ENCODE peak calls at places on chromosomes 11 and 22, in seven cellular contexts. O is AG04450, K is brain microvascular endothelial cell, L is RWPE1, A is pancreas, M is sigmoid colon, F is progenitor cell of endocrine pancreas. W is an unnamed sample.
A peak's percentile ranks its signal among the peaks of the same experiment; 100 is the strongest.

GRCh38 chr11:118438314-118438931 is 2.1 kb downstream of the KMT2A start:
- DNase-seq in M (peak; percentile 72), K (peak; percentile 87), L (peak; percentile 56), A (no peak), O (peak; percentile 57), F (no peak), W (peak; percentile 49)

GRCh38 chr11:1227551-1228182 is 4.8 kb downstream of the MUC5B start:
- DNase-seq in K (no peak), A (peak; percentile 56), O (no peak), M (peak; percentile 59), F (no peak), L (no peak), W (no peak)

GRCh38 chr11:119742263-119742861 is 13.4 kb upstream of the NECTIN1 start:
- DNase-seq in K (no peak), F (peak; percentile 37), O (no peak), M (no peak), A (peak; percentile 57), L (no peak), W (no peak)

GRCh38 chr22:44020981-44021380 is 3.1 kb upstream of the PARVB start:
- DNase-seq in O (no peak), A (no peak), L (no peak), M (no peak), F (no peak), K (no peak), W (no peak)

GRCh38 chr11:4891996-4892640 is 10.4 kb downstream of the OR51T1 start:
- DNase-seq in K (peak; percentile 76), O (peak; percentile 77), A (no peak), L (peak; percentile 34), M (no peak), F (no peak), W (no peak)

GRCh38 chr11:115418081-115418480 is 86.1 kb downstream of the CADM1 start:
- DNase-seq in K (no peak), F (no peak), L (no peak), A (no peak), M (no peak), O (no peak), W (no peak)

GRCh38 chr22:27323646-27324045 is 477.9 kb downstream of the MN1 start:
- DNase-seq in M (no peak), F (no peak), L (no peak), K (no peak), A (no peak), O (no peak), W (no peak)

GRCh38 chr11:9120659-9121350 is 29.4 kb upstream of the SCUBE2 start:
- DNase-seq in O (no peak), M (no peak), L (no peak), F (no peak), K (no peak), A (no peak), W (no peak)

GRCh38 chr11:106644824-106645223 is 373.5 kb downstream of the GUCY1A2 start:
- DNase-seq in F (no peak), K (peak; percentile 51), O (no peak), M (no peak), L (no peak), A (no peak), W (no peak)

GRCh38 chr11:122127020-122127419 is 11.0 kb upstream of the BLID start:
- DNase-seq in F (no peak), A (no peak), K (no peak), O (no peak), M (no peak), L (no peak), W (no peak)

GRCh38 chr11:3137486-3138177 is 27.5 kb downstream of the OSBPL5 start:
- DNase-seq in F (no peak), A (no peak), K (no peak), L (no peak), O (no peak), M (peak; percentile 57), W (no peak)

GRCh38 chr11:107591098-107591445 is at the start of gene ELMOD1:
- DNase-seq in A (peak; percentile 77), M (peak; percentile 73), K (peak; percentile 24), F (peak; percentile 63), L (peak; percentile 59), O (no peak), W (no peak)

GRCh38 chr11:5679811-5680210 is 5.1 kb downstream of the TRIM5 start:
- DNase-seq in F (no peak), M (no peak), A (no peak), K (no peak), L (no peak), O (no peak), W (no peak)

GRCh38 chr22:38513063-38513462 is 7.0 kb upstream of the DDX17 start:
- DNase-seq in F (no peak), A (no peak), O (no peak), K (no peak), M (no peak), L (no peak), W (peak; percentile 20)

GRCh38 chr11:69744435-69744834 is 30.7 kb downstream of the FGF4 start:
- DNase-seq in A (no peak), O (peak; percentile 37), M (no peak), L (peak; percentile 13), F (no peak), K (peak; percentile 70), W (no peak)

GRCh38 chr22:40690370-40690769 is 11.1 kb downstream of the MCHR1 start:
- DNase-seq in O (no peak), A (no peak), K (no peak), F (no peak), L (no peak), M (no peak), W (no peak)

GRCh38 chr22:44085743-44086741 is 61.9 kb downstream of the PARVB start:
- DNase-seq in A (no peak), K (peak; percentile 18), F (no peak), L (peak; percentile 54), O (no peak), M (peak; percentile 90), W (no peak)

GRCh38 chr22:26393929-26394328 is 35.1 kb upstream of the ASPHD2 start:
- DNase-seq in F (no peak), A (no peak), O (no peak), K (no peak), M (no peak), L (no peak), W (no peak)

GRCh38 chr22:24831678-24832077 is 25.7 kb downstream of the SGSM1 start:
- DNase-seq in F (no peak), M (no peak), L (no peak), O (no peak), K (no peak), A (peak; percentile 30), W (no peak)

GRCh38 chr11:82233211-82233610 is 500.5 kb downstream of the FAM181B start:
- DNase-seq in K (peak; percentile 9), F (no peak), M (no peak), O (no peak), L (no peak), A (no peak), W (no peak)

GRCh38 chr11:116691779-116692178 is 81.0 kb downstream of the BUD13 start:
- DNase-seq in L (peak; percentile 69), K (peak; percentile 11), O (no peak), F (peak; percentile 55), A (peak; percentile 71), M (peak; percentile 68), W (peak; percentile 42)

GRCh38 chr11:82902880-82903279 is 1.3 kb downstream of the DDIAS start:
- DNase-seq in M (no peak), F (no peak), L (no peak), A (no peak), K (no peak), O (no peak), W (no peak)

GRCh38 chr11:89545701-89546100 is 54.5 kb upstream of the NOX4 start:
- DNase-seq in O (no peak), L (no peak), F (no peak), A (no peak), K (no peak), M (no peak), W (no peak)

GRCh38 chr22:26812731-26813130 is 155.3 kb downstream of the MIAT start:
- DNase-seq in F (no peak), O (no peak), M (no peak), K (no peak), L (no peak), A (no peak), W (no peak)

GRCh38 chr11:31817621-31818493 is 6.7 kb upstream of the PAX6 start:
- DNase-seq in O (no peak), A (peak; percentile 80), M (no peak), F (no peak), L (no peak), K (no peak), W (no peak)

GRCh38 chr22:44353063-44353440 is 40.3 kb upstream of the SHISAL1 start:
- DNase-seq in A (peak; percentile 21), K (no peak), O (no peak), F (no peak), L (no peak), M (peak; percentile 56), W (no peak)

DNA sequence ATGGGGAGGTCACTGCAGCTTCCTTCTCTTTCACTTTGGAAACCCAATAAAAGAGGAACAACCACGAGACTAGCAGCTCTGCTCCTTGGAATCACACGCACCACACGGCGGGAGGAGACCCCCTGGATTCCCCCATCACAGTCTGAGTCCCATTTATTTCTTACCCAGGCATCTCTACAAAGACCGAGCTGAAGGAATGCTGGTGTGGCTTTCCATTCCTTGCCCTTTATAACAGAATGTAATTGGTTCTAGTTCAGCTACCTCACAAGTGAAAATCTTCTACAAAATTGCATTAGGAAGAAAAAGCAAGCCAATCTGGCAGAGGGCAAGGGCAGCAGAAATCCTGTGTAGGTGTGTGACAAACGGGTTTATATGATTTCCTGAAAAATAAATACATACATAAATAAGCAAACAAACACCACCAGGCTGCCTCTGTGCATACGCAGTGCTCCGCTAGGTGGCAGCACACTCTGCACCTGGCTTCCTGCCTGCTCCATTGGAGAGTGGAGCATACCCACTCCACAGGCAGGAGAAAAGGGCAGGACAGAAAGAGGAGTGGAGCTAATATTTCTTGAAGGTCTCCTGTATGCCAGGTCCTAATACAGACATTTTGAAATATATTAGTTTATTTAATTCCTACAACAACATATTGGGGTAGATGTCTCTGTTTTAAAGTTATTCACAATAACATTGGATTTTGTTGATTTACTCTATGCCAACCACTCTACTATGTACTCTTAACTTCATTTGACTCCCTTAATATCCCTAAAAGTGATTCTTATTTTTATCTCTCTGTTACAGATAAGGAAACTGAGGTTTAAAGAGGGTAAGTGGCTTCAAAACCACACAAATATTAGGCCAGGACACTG is 673.1 kb downstream of the KCNA4 start:
- DNase-seq in K (peak; percentile 50), A (peak; percentile 86), F (peak; percentile 58), O (no peak), L (peak; percentile 54), M (no peak), W (no peak)
- TF ChIP-seq CTCF in K (peak; percentile 99), A (peak; percentile 94), F (peak; percentile 98), O (peak; percentile 77), L (peak; percentile 96), M (peak; percentile 64), W (peak; percentile 20)

GRCh38 chr11:66988238-66988637 is 13.1 kb downstream of the C11orf86 start:
- DNase-seq in L (no peak), A (no peak), O (no peak), F (no peak), M (no peak), K (no peak), W (no peak)
- TF ChIP-seq CTCF in L (no peak), A (no peak), O (no peak), F (no peak), M (no peak), K (no peak), W (no peak)

GRCh38 chr11:34890089-34890488 is 26.1 kb downstream of the APIP start:
- DNase-seq in O (no peak), A (no peak), L (peak; percentile 10), M (no peak), K (no peak), F (no peak), W (no peak)
- TF ChIP-seq CTCF in O (peak; percentile 53), A (peak; percentile 12), L (peak; percentile 54), M (no peak), K (peak; percentile 6), F (peak; percentile 49), W (no peak)

GRCh38 chr22:29751139-29751538 is 15.7 kb downstream of the ZMAT5 start:
- DNase-seq in L (no peak), M (no peak), F (no peak), O (no peak), A (no peak), K (no peak), W (no peak)
- TF ChIP-seq CTCF in L (no peak), M (no peak), F (no peak), O (no peak), A (no peak), K (no peak), W (no peak)